ENCODE peak calls at places on chromosomes 2 and 18, in seven cellular contexts. A, U, J, B, C, Z and P are unnamed samples.

GRCh38 chr2:71190959-71191943 is 35.7 kb downstream of the PAIP2B start:
- DNase-seq in Z (no peak), J (no peak), B (peak), U (no peak), A (no peak), C (no peak), P (no peak)

GRCh38 chr2:38074047-38074774 is 1.7 kb downstream of the CYP1B1 start:
- DNase-seq in Z (no peak), B (no peak), A (no peak), U (no peak), J (no peak), C (no peak), P (no peak)

GRCh38 chr2:8754056-8754790 is 72.4 kb downstream of the ID2 start:
- DNase-seq in B (no peak), C (no peak), A (no peak), U (peak), Z (no peak), J (no peak), P (no peak)

GRCh38 chr2:198441246-198441645 is 636.9 kb downstream of the PLCL1 start:
- DNase-seq in Z (no peak), J (no peak), U (peak), A (no peak), B (no peak), C (no peak), P (no peak)

GRCh38 chr2:229446316-229446715 is 175.2 kb upstream of the PID1 start:
- DNase-seq in B (no peak), Z (no peak), U (no peak), A (no peak), J (no peak), C (no peak), P (no peak)

GRCh38 chr2:96758987-96759386 is 1.7 kb upstream of the CNNM4 start:
- DNase-seq in C (no peak), J (no peak), Z (no peak), U (no peak), A (no peak), B (no peak), P (no peak)

GRCh38 chr18:51323941-51324340 is 126.5 kb upstream of the MEX3C start:
- DNase-seq in Z (no peak), B (no peak), U (no peak), A (no peak), C (no peak), J (no peak), P (no peak)

GRCh38 chr2:99708231-99708630 is 218.4 kb upstream of the REV1 start:
- DNase-seq in U (no peak), C (no peak), Z (no peak), J (peak), B (no peak), A (no peak), P (no peak)

GRCh38 chr2:8121826-8122505 is 559.9 kb upstream of the ID2 start:
- DNase-seq in J (no peak), Z (peak), B (peak), U (no peak), C (no peak), A (no peak), P (no peak)

GRCh38 chr2:73762571-73762970 is 17.3 kb downstream of the DUSP11 start:
- DNase-seq in B (no peak), J (no peak), A (no peak), Z (no peak), U (no peak), C (no peak), P (no peak)

GRCh38 chr2:66433945-66434678 is 813 bp upstream of the MEIS1 start:
- DNase-seq in C (peak), Z (no peak), J (peak), A (peak), B (peak), U (peak), P (no peak)

GRCh38 chr2:226536410-226536809 is 263.2 kb downstream of the IRS1 start:
- DNase-seq in C (no peak), U (no peak), A (no peak), J (no peak), Z (no peak), B (no peak), P (no peak)

GRCh38 chr2:176454893-176455810 is 185.9 kb downstream of the MTX2 start:
- DNase-seq in C (peak), Z (no peak), B (peak), U (peak), J (peak), A (peak), P (peak)

GRCh38 chr18:25735447-25735846 is 355.0 kb downstream of the SS18 start:
- DNase-seq in B (no peak), Z (no peak), J (no peak), A (no peak), U (no peak), C (no peak), P (no peak)

GRCh38 chr2:189799531-189799930 is 15.3 kb downstream of the PMS1 start:
- DNase-seq in Z (no peak), A (no peak), U (peak), C (no peak), B (peak), J (no peak), P (no peak)

GRCh38 chr2:162490052-162490717 is 146.3 kb downstream of the GCA start:
- DNase-seq in Z (no peak), A (no peak), J (no peak), C (no peak), B (no peak), U (no peak), P (no peak)

GRCh38 chr2:16012626-16013501 is 72.5 kb downstream of the MYCN start:
- DNase-seq in B (no peak), C (peak), J (no peak), A (no peak), U (no peak), Z (no peak), P (no peak)

GRCh38 chr2:190535119-190535439 is 557 bp upstream of the NEMP2 start:
- DNase-seq in U (no peak), J (no peak), Z (no peak), B (no peak), C (no peak), A (no peak), P (no peak)

GRCh38 chr2:131120815-131121317 is 15.7 kb downstream of the PLEKHB2 start:
- DNase-seq in B (no peak), J (no peak), A (no peak), Z (no peak), C (no peak), U (no peak), P (no peak)

GRCh38 chr2:186991766-186992417 is 142.9 kb upstream of the ZSWIM2 start:
- DNase-seq in U (no peak), J (no peak), A (no peak), Z (no peak), C (no peak), B (no peak), P (no peak)

GRCh38 chr2:239154971-239155805 is 245.6 kb downstream of the HDAC4 start:
- DNase-seq in A (no peak), J (no peak), U (no peak), B (no peak), C (peak), Z (no peak), P (peak)

GRCh38 chr2:60958800-60959199 is 58.7 kb upstream of the PEX13 start:
- DNase-seq in A (no peak), C (no peak), Z (peak), J (no peak), B (peak), U (peak), P (no peak)

GRCh38 chr18:26656944-26657536 is 108.7 kb upstream of the KCTD1 start:
- DNase-seq in Z (no peak), C (peak), A (peak), J (peak), B (peak), U (peak), P (peak)

GRCh38 chr2:74959106-74959751 is 786 bp downstream of the POLE4 start:
- DNase-seq in B (no peak), C (no peak), U (no peak), J (no peak), Z (no peak), A (no peak), P (no peak)

GRCh38 chr18:905948-906415 is 1.3 kb downstream of the ADCYAP1 start:
- DNase-seq in C (peak), U (no peak), J (no peak), B (no peak), Z (no peak), A (no peak), P (no peak)

GRCh38 chr2:178110681-178111080 is 1.6 kb upstream of the RBM45 start:
- DNase-seq in J (no peak), C (no peak), Z (no peak), A (no peak), U (no peak), B (no peak), P (no peak)

GRCh38 chr2:199024224-199024623 is 433.5 kb downstream of the SATB2 start:
- DNase-seq in Z (no peak), U (no peak), J (no peak), C (no peak), B (no peak), A (no peak), P (no peak)

GRCh38 chr2:12169721-12170120 is 423.3 kb downstream of the LPIN1 start:
- DNase-seq in J (peak), Z (peak), B (peak), C (no peak), U (peak), A (no peak), P (peak)

GRCh38 chr18:35948080-35948479 is 24.4 kb upstream of the RMP24 start:
- DNase-seq in Z (no peak), B (no peak), U (no peak), J (no peak), C (no peak), A (no peak), P (no peak)

GRCh38 chr18:70293166-70293565 is 4.3 kb downstream of the SOCS6 start:
- DNase-seq in B (no peak), J (no peak), A (no peak), U (no peak), Z (no peak), C (no peak), P (no peak)

GRCh38 chr2:130245976-130246375 is 47.7 kb upstream of the TUBA3E start:
- DNase-seq in C (no peak), A (no peak), U (no peak), J (no peak), Z (no peak), B (no peak), P (no peak)

GRCh38 chr2:171965661-171966060 is 34.1 kb upstream of the METAP1D start:
- DNase-seq in C (no peak), Z (no peak), A (no peak), J (no peak), B (no peak), U (no peak), P (no peak)

GRCh38 chr2:233480490-233481202 is 85.9 kb downstream of the USP40 start:
- DNase-seq in C (no peak), U (peak), A (no peak), B (no peak), Z (no peak), J (no peak), P (peak)
- TF ChIP-seq CTCF in C (no peak), U (no peak), A (no peak), B (no peak), Z (no peak), J (no peak), P (no peak)

GRCh38 chr2:88875749-88876148 is 184.3 kb downstream of the RPIA start:
- DNase-seq in J (no peak), A (no peak), B (no peak), C (no peak), U (no peak), Z (no peak), P (no peak)

GRCh38 chr2:88873620-88874019 is 182.1 kb downstream of the RPIA start:
- DNase-seq in U (no peak), C (no peak), J (no peak), B (no peak), Z (no peak), A (no peak), P (no peak)

GRCh38 chr2:88870267-88870839 is 178.9 kb downstream of the RPIA start:
- DNase-seq in C (no peak), Z (no peak), B (no peak), U (no peak), J (no peak), A (no peak), P (no peak)

GRCh38 chr2:88871336-88871735 is 179.9 kb downstream of the RPIA start:
- DNase-seq in J (no peak), B (no peak), Z (no peak), A (no peak), U (no peak), C (no peak), P (no peak)

DNA sequence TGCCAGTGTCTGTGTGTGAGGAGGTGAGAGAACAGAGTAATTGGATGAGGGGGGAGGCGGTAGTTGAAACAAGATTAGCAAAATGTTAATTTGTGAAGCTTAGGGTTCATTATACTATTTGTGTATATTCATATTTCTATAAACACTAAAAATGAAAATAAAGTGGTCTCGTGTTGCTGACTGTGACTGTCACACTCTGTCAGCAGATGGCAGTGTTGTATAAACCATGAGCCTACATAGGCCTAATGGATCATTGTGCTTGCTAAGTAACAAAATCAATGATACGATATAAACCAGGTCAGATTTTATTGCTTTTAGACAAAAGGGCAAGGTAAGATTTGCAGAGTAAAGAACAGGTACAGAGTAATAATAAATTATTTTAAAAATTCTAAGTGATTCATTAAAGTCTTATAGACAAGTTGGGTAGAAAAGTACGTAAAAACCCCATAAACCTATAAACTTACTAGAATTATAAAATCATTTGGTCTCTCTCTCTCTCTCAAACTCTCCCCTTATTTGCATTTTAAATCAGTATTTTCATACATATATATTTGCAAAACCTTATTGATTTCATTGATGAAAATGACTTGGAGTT is 182.7 kb downstream of the RPIA start:
- DNase-seq in Z (no peak), J (no peak), C (peak), U (peak), B (peak), A (no peak), P (no peak)
- TF ChIP-seq CTCF in Z (peak), J (peak), C (peak), U (peak), B (peak), A (peak), P (no peak)

DNA sequence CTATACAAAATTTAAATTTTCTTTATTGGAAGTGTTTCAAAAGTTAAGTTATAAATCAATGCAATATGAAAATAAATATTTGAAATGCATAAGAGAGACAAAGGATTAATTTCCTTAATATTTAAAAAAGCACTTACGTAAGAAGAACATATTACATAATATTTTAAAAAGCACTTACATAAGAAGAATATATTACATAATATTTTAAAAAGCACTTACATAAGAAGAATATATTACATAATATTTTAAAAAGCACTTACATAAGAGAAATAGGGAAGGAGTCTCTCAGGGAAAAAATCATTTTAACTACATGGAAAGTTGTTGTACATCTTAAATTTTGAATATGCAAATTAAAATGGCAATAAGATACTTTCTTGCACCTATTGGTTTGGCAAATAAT is 17.4 kb upstream of the B4GALT6 start:
- DNase-seq in A (no peak), B (no peak), C (no peak), U (no peak), Z (no peak), J (no peak), P (no peak)
- TF ChIP-seq CTCF in A (no peak), B (no peak), C (no peak), U (no peak), Z (no peak), J (no peak), P (no peak)

GRCh38 chr2:27891063-27891819 is 712 bp downstream of the BABAM2 start:
- DNase-seq in J (peak), U (peak), A (no peak), B (peak), C (peak), Z (no peak), P (peak)
- TF ChIP-seq CTCF in J (no peak), U (no peak), A (no peak), B (no peak), C (no peak), Z (no peak), P (no peak)

GRCh38 chr2:43224571-43225092 is 1.8 kb downstream of the ZFP36L2 start:
- DNase-seq in Z (no peak), U (peak), C (peak), J (peak), A (no peak), B (no peak), P (no peak)

GRCh38 chr2:43226558-43226954 is at the start of gene ZFP36L2:
- DNase-seq in J (peak), A (peak), U (peak), C (no peak), B (peak), Z (no peak), P (peak)

GRCh38 chr2:43224131-43224570 is 2.3 kb downstream of the ZFP36L2 start:
- DNase-seq in Z (no peak), B (peak), U (peak), J (peak), A (no peak), C (peak), P (no peak)

GRCh38 chr2:43225788-43226557 is 433 bp downstream of the ZFP36L2 start:
- DNase-seq in Z (no peak), B (peak), A (peak), J (peak), C (peak), U (peak), P (peak)

GRCh38 chr2:43225093-43225787 is 1.2 kb downstream of the ZFP36L2 start:
- DNase-seq in U (peak), J (peak), C (peak), Z (no peak), B (peak), A (peak), P (no peak)
- TF ChIP-seq CTCF in U (no peak), J (no peak), C (peak), Z (no peak), B (peak), A (peak), P (no peak)